ENCODE peak calls at places on chromosomes 6 and 20, in six cellular contexts. One of them, this sample, is unnamed.

GRCh38 chr20:63740070-63740500 is 509 bp downstream of the SLC2A4RG start:
- DNase-seq in endothelial cell: peak
- DNase-seq in fibroblast of villous mesenchyme: peak
- DNase-seq in pancreas: peak
- DNase-seq in hepatocyte: peak
- DNase-seq in endodermal cell: no peak
- DNase-seq in this sample: peak

GRCh38 chr6:28337103-28337520 is 1.2 kb upstream of the ZSCAN31 start:
- DNase-seq in endothelial cell: no peak
- DNase-seq in fibroblast of villous mesenchyme: no peak
- DNase-seq in pancreas: no peak
- DNase-seq in hepatocyte: no peak
- DNase-seq in endodermal cell: no peak
- DNase-seq in this sample: no peak

GRCh38 chr6:7157752-7158616 is 50.2 kb downstream of the RREB1 start:
- DNase-seq in endothelial cell: no peak
- DNase-seq in fibroblast of villous mesenchyme: no peak
- DNase-seq in pancreas: no peak
- DNase-seq in hepatocyte: no peak
- DNase-seq in endodermal cell: peak
- DNase-seq in this sample: no peak

GRCh38 chr6:2063547-2063946 is 181.9 kb downstream of the GMDS start:
- DNase-seq in endothelial cell: no peak
- DNase-seq in fibroblast of villous mesenchyme: no peak
- DNase-seq in pancreas: no peak
- DNase-seq in hepatocyte: no peak
- DNase-seq in endodermal cell: no peak
- DNase-seq in this sample: no peak

GRCh38 chr20:555933-556332 is 12.3 kb upstream of the CSNK2A1 start:
- DNase-seq in endothelial cell: no peak
- DNase-seq in fibroblast of villous mesenchyme: no peak
- DNase-seq in pancreas: no peak
- DNase-seq in hepatocyte: peak
- DNase-seq in endodermal cell: peak
- DNase-seq in this sample: no peak

GRCh38 chr20:23823621-23824324 is 2.8 kb downstream of the CST2 start:
- DNase-seq in endothelial cell: no peak
- DNase-seq in fibroblast of villous mesenchyme: no peak
- DNase-seq in pancreas: no peak
- DNase-seq in hepatocyte: no peak
- DNase-seq in endodermal cell: no peak
- DNase-seq in this sample: no peak

GRCh38 chr6:119541132-119541905 is 191.8 kb upstream of the MAN1A1 start:
- DNase-seq in endothelial cell: no peak
- DNase-seq in fibroblast of villous mesenchyme: peak
- DNase-seq in pancreas: no peak
- DNase-seq in hepatocyte: peak
- DNase-seq in endodermal cell: no peak
- DNase-seq in this sample: no peak

GRCh38 chr6:130598021-130598989 is 228.9 kb upstream of the SMLR1 start:
- DNase-seq in endothelial cell: no peak
- DNase-seq in fibroblast of villous mesenchyme: no peak
- DNase-seq in pancreas: no peak
- DNase-seq in hepatocyte: no peak
- DNase-seq in endodermal cell: no peak
- DNase-seq in this sample: no peak

GRCh38 chr6:121435444-121436069 is at the start of gene GJA1:
- DNase-seq in endothelial cell: peak
- DNase-seq in fibroblast of villous mesenchyme: peak
- DNase-seq in pancreas: no peak
- DNase-seq in hepatocyte: peak
- DNase-seq in endodermal cell: peak
- DNase-seq in this sample: no peak

GRCh38 chr20:10955166-10955565 is 281.4 kb upstream of the JAG1 start:
- DNase-seq in endothelial cell: no peak
- DNase-seq in fibroblast of villous mesenchyme: peak
- DNase-seq in pancreas: no peak
- DNase-seq in hepatocyte: no peak
- DNase-seq in endodermal cell: no peak
- DNase-seq in this sample: no peak

GRCh38 chr6:89079611-89080213 is 839 bp upstream of the PNRC1 start:
- DNase-seq in endothelial cell: no peak
- DNase-seq in fibroblast of villous mesenchyme: peak
- DNase-seq in pancreas: peak
- DNase-seq in hepatocyte: peak
- DNase-seq in endodermal cell: peak
- DNase-seq in this sample: peak

GRCh38 chr20:63461364-63461763 is 11.1 kb downstream of the KCNQ2 start:
- DNase-seq in endothelial cell: peak
- DNase-seq in fibroblast of villous mesenchyme: no peak
- DNase-seq in pancreas: no peak
- DNase-seq in hepatocyte: peak
- DNase-seq in endodermal cell: peak
- DNase-seq in this sample: no peak

GRCh38 chr6:99013661-99014458 is 66.1 kb upstream of the FBXL4 start:
- DNase-seq in endothelial cell: no peak
- DNase-seq in fibroblast of villous mesenchyme: no peak
- DNase-seq in pancreas: no peak
- DNase-seq in hepatocyte: no peak
- DNase-seq in endodermal cell: no peak
- DNase-seq in this sample: no peak

GRCh38 chr6:61745994-61746393 is 540.0 kb downstream of the KHDRBS2 start:
- DNase-seq in endothelial cell: no peak
- DNase-seq in fibroblast of villous mesenchyme: no peak
- DNase-seq in pancreas: no peak
- DNase-seq in hepatocyte: no peak
- DNase-seq in endodermal cell: no peak
- DNase-seq in this sample: no peak

GRCh38 chr6:138001750-138002349 is 105.4 kb downstream of the PERP start:
- DNase-seq in endothelial cell: peak
- DNase-seq in fibroblast of villous mesenchyme: peak
- DNase-seq in pancreas: peak
- DNase-seq in hepatocyte: peak
- DNase-seq in endodermal cell: peak
- DNase-seq in this sample: peak

GRCh38 chr6:143241110-143241509 is 180.4 kb downstream of the AIG1 start:
- DNase-seq in endothelial cell: no peak
- DNase-seq in fibroblast of villous mesenchyme: peak
- DNase-seq in pancreas: no peak
- DNase-seq in hepatocyte: no peak
- DNase-seq in endodermal cell: no peak
- DNase-seq in this sample: no peak

GRCh38 chr20:41587956-41588355 is 30.2 kb downstream of the CHD6 start:
- DNase-seq in endothelial cell: no peak
- DNase-seq in fibroblast of villous mesenchyme: peak
- DNase-seq in pancreas: no peak
- DNase-seq in hepatocyte: no peak
- DNase-seq in endodermal cell: no peak
- DNase-seq in this sample: no peak

GRCh38 chr6:107114872-107115694 is at the start of gene BEND3:
- DNase-seq in endothelial cell: peak
- DNase-seq in fibroblast of villous mesenchyme: no peak
- DNase-seq in pancreas: peak
- DNase-seq in hepatocyte: peak
- DNase-seq in endodermal cell: peak
- DNase-seq in this sample: peak

GRCh38 chr20:24823989-24824693 is 124.9 kb upstream of the CST7 start:
- DNase-seq in endothelial cell: no peak
- DNase-seq in fibroblast of villous mesenchyme: no peak
- DNase-seq in pancreas: no peak
- DNase-seq in hepatocyte: no peak
- DNase-seq in endodermal cell: peak
- DNase-seq in this sample: no peak

GRCh38 chr6:139338845-139339244 is 35.6 kb downstream of the CITED2 start:
- DNase-seq in endothelial cell: no peak
- DNase-seq in fibroblast of villous mesenchyme: peak
- DNase-seq in pancreas: no peak
- DNase-seq in hepatocyte: no peak
- DNase-seq in endodermal cell: no peak
- DNase-seq in this sample: no peak

GRCh38 chr6:14216931-14217684 is 99.5 kb downstream of the CD83 start:
- DNase-seq in endothelial cell: no peak
- DNase-seq in fibroblast of villous mesenchyme: no peak
- DNase-seq in pancreas: no peak
- DNase-seq in hepatocyte: no peak
- DNase-seq in endodermal cell: no peak
- DNase-seq in this sample: no peak

DNA sequence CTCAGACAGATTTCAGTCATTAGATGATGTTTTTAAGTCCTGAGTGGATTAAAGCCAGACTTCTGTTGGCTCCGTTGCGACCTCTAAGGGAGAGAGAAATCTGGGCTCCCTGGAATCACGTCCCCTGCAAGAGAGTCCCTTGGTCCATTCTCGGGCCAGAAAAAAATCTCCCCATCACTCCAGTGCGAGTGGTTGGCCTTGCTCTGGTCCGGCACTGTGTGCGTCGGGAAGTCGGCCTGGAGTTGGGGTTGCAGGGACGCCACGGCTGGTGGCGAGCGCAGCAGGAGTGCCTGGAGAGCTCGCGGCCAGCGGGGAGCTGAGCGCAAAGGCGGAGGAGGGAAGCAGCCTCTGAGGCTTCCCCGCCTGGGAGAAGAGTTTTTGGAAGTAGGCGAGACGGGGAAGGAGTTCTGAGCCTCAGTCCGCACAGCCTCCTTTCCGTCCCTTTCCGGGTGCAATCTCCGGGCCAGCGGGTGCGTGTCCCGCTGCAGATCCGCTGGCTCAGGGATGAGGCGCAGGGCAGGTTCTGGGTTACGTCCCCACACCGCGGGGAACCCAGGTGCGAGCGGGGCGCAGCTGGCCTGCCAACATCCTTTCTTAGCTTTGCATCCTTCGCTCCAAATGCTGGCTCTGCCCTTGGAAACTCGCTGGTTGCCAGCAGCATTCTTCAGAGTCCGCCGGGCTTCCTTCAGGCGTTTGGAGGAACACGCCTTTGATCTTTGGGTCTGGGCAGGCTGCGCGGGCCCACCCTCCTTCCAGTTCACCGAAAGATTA is 6.8 kb downstream of the TCF21 start:
- DNase-seq in endothelial cell: peak
- DNase-seq in fibroblast of villous mesenchyme: no peak
- DNase-seq in pancreas: no peak
- DNase-seq in hepatocyte: peak
- DNase-seq in endodermal cell: peak
- DNase-seq in this sample: no peak
- TF ChIP-seq CTCF in endothelial cell: no peak
- TF ChIP-seq CTCF in fibroblast of villous mesenchyme: peak
- TF ChIP-seq CTCF in pancreas: no peak
- TF ChIP-seq CTCF in hepatocyte: peak
- TF ChIP-seq CTCF in endodermal cell: no peak
- TF ChIP-seq CTCF in this sample: no peak

GRCh38 chr6:149925974-149926777 is 3.3 kb upstream of the RAET1G start:
- DNase-seq in endothelial cell: peak
- DNase-seq in fibroblast of villous mesenchyme: peak
- DNase-seq in pancreas: peak
- DNase-seq in hepatocyte: peak
- DNase-seq in endodermal cell: peak
- DNase-seq in this sample: peak

GRCh38 chr6:149931501-149931900 is 8.6 kb upstream of the RAET1G start:
- DNase-seq in endothelial cell: no peak
- DNase-seq in fibroblast of villous mesenchyme: no peak
- DNase-seq in pancreas: no peak
- DNase-seq in hepatocyte: no peak
- DNase-seq in endodermal cell: no peak
- DNase-seq in this sample: no peak

GRCh38 chr6:149933036-149933435 is 8.8 kb upstream of the ULBP2 start:
- DNase-seq in endothelial cell: no peak
- DNase-seq in fibroblast of villous mesenchyme: no peak
- DNase-seq in pancreas: no peak
- DNase-seq in hepatocyte: no peak
- DNase-seq in endodermal cell: peak
- DNase-seq in this sample: no peak

GRCh38 chr6:149925253-149925973 is 2.5 kb upstream of the RAET1G start:
- DNase-seq in endothelial cell: peak
- DNase-seq in fibroblast of villous mesenchyme: peak
- DNase-seq in pancreas: peak
- DNase-seq in hepatocyte: peak
- DNase-seq in endodermal cell: peak
- DNase-seq in this sample: no peak

DNA sequence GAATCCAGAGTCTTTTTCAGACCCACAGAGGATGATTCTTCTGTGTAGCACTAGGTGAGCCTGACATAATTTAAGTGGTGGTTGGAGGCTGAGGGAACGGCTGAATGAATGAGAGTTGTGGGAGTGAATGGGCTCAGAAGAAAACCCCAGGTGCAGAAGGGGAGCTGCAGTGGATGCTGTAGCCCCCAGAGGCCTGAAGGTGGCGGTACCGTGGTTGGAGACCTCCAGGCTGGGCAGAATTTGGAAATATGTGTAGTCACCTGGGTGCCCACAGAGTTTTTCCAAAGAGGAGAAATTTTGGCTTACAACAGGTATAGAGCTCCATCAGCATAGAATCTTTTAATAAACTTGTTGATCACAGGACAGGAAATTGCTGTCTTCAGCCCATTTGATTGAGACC is 6.5 kb upstream of the RAET1G start:
- DNase-seq in endothelial cell: peak
- DNase-seq in fibroblast of villous mesenchyme: no peak
- DNase-seq in pancreas: no peak
- DNase-seq in hepatocyte: no peak
- DNase-seq in endodermal cell: peak
- DNase-seq in this sample: peak
- TF ChIP-seq CTCF in endothelial cell: peak
- TF ChIP-seq CTCF in fibroblast of villous mesenchyme: peak
- TF ChIP-seq CTCF in pancreas: no peak
- TF ChIP-seq CTCF in hepatocyte: no peak
- TF ChIP-seq CTCF in endodermal cell: peak
- TF ChIP-seq CTCF in this sample: peak

GRCh38 chr20:37456948-37457347 is 64.1 kb upstream of the NNAT start:
- DNase-seq in endothelial cell: no peak
- DNase-seq in fibroblast of villous mesenchyme: no peak
- DNase-seq in pancreas: no peak
- DNase-seq in hepatocyte: no peak
- DNase-seq in endodermal cell: no peak
- DNase-seq in this sample: no peak
- TF ChIP-seq CTCF in endothelial cell: no peak
- TF ChIP-seq CTCF in fibroblast of villous mesenchyme: no peak
- TF ChIP-seq CTCF in pancreas: no peak
- TF ChIP-seq CTCF in hepatocyte: no peak
- TF ChIP-seq CTCF in endodermal cell: no peak
- TF ChIP-seq CTCF in this sample: no peak

GRCh38 chr6:30766461-30767157 is 22.3 kb upstream of the IER3 start:
- DNase-seq in endothelial cell: no peak
- DNase-seq in fibroblast of villous mesenchyme: no peak
- DNase-seq in pancreas: peak
- DNase-seq in hepatocyte: no peak
- DNase-seq in endodermal cell: no peak
- DNase-seq in this sample: no peak

GRCh38 chr6:30761791-30762429 is 17.6 kb upstream of the IER3 start:
- DNase-seq in endothelial cell: no peak
- DNase-seq in fibroblast of villous mesenchyme: no peak
- DNase-seq in pancreas: no peak
- DNase-seq in hepatocyte: no peak
- DNase-seq in endodermal cell: no peak
- DNase-seq in this sample: no peak

GRCh38 chr6:30760537-30760936 is 16.2 kb upstream of the IER3 start:
- DNase-seq in endothelial cell: no peak
- DNase-seq in fibroblast of villous mesenchyme: no peak
- DNase-seq in pancreas: no peak
- DNase-seq in hepatocyte: no peak
- DNase-seq in endodermal cell: no peak
- DNase-seq in this sample: no peak

GRCh38 chr6:30763155-30763617 is 18.8 kb upstream of the IER3 start:
- DNase-seq in endothelial cell: no peak
- DNase-seq in fibroblast of villous mesenchyme: no peak
- DNase-seq in pancreas: no peak
- DNase-seq in hepatocyte: peak
- DNase-seq in endodermal cell: no peak
- DNase-seq in this sample: no peak

GRCh38 chr6:30763618-30764489 is 19.5 kb upstream of the IER3 start:
- DNase-seq in endothelial cell: no peak
- DNase-seq in fibroblast of villous mesenchyme: no peak
- DNase-seq in pancreas: peak
- DNase-seq in hepatocyte: peak
- DNase-seq in endodermal cell: peak
- DNase-seq in this sample: no peak
- TF ChIP-seq CTCF in endothelial cell: no peak
- TF ChIP-seq CTCF in fibroblast of villous mesenchyme: peak
- TF ChIP-seq CTCF in pancreas: no peak
- TF ChIP-seq CTCF in hepatocyte: peak
- TF ChIP-seq CTCF in endodermal cell: peak
- TF ChIP-seq CTCF in this sample: no peak

This sample was measured in activated CD8-positive, alpha-beta T cell treated with anti-CD3 and anti-CD28 coated beads for 36 hours.